ENCODE peak calls at places on chromosomes 12 and 14, in seven cellular contexts. One of them, this sample, is unnamed.

GRCh38 chr12:69649529-69649928 is 38.8 kb upstream of the LRRC10 start:
- DNase-seq in fibroblast of pulmonary artery: no peak
- DNase-seq in mucosa of descending colon: no peak
- DNase-seq in upper lobe of right lung: no peak
- DNase-seq in HCT116: no peak
- DNase-seq in transverse colon: no peak
- DNase-seq in psoas muscle: no peak
- DNase-seq in this sample: no peak

GRCh38 chr12:86574143-86574542 is 318.0 kb upstream of the MGAT4C start:
- DNase-seq in HCT116: no peak
- DNase-seq in upper lobe of right lung: no peak
- DNase-seq in fibroblast of pulmonary artery: no peak
- DNase-seq in psoas muscle: no peak
- DNase-seq in mucosa of descending colon: no peak
- DNase-seq in transverse colon: no peak
- DNase-seq in this sample: no peak

GRCh38 chr14:57049848-57050247 is 218.9 kb downstream of the EXOC5 start:
- DNase-seq in transverse colon: no peak
- DNase-seq in mucosa of descending colon: no peak
- DNase-seq in fibroblast of pulmonary artery: no peak
- DNase-seq in psoas muscle: no peak
- DNase-seq in upper lobe of right lung: no peak
- DNase-seq in HCT116: no peak
- DNase-seq in this sample: no peak

GRCh38 chr12:113422030-113422900 is at the start of gene SDSL:
- DNase-seq in mucosa of descending colon: peak; percentile 75
- DNase-seq in fibroblast of pulmonary artery: peak; percentile 82
- DNase-seq in transverse colon: peak; percentile 74
- DNase-seq in upper lobe of right lung: peak; percentile 88
- DNase-seq in psoas muscle: peak; percentile 60
- DNase-seq in HCT116: peak; percentile 48
- DNase-seq in this sample: peak; percentile 77

GRCh38 chr12:2959508-2960431 is 573 bp downstream of the TEAD4 start:
- DNase-seq in HCT116: no peak
- DNase-seq in transverse colon: peak; percentile 43
- DNase-seq in mucosa of descending colon: peak; percentile 74
- DNase-seq in fibroblast of pulmonary artery: peak; percentile 63
- DNase-seq in psoas muscle: peak; percentile 76
- DNase-seq in upper lobe of right lung: peak; percentile 82
- DNase-seq in this sample: peak; percentile 63

GRCh38 chr14:60965402-60965801 is 15.5 kb downstream of the TRMT5 start:
- DNase-seq in transverse colon: no peak
- DNase-seq in mucosa of descending colon: no peak
- DNase-seq in upper lobe of right lung: no peak
- DNase-seq in fibroblast of pulmonary artery: peak; percentile 78
- DNase-seq in psoas muscle: no peak
- DNase-seq in HCT116: no peak
- DNase-seq in this sample: no peak

GRCh38 chr12:116959845-116960514 is 49.2 kb downstream of the FBXW8 start:
- DNase-seq in mucosa of descending colon: no peak
- DNase-seq in transverse colon: no peak
- DNase-seq in upper lobe of right lung: no peak
- DNase-seq in HCT116: no peak
- DNase-seq in fibroblast of pulmonary artery: no peak
- DNase-seq in psoas muscle: no peak
- DNase-seq in this sample: no peak

GRCh38 chr12:11650697-11651281 is 1.3 kb downstream of the ETV6 start:
- DNase-seq in HCT116: no peak
- DNase-seq in transverse colon: peak; percentile 15
- DNase-seq in fibroblast of pulmonary artery: peak; percentile 45
- DNase-seq in mucosa of descending colon: no peak
- DNase-seq in psoas muscle: no peak
- DNase-seq in upper lobe of right lung: no peak
- DNase-seq in this sample: no peak

GRCh38 chr12:106594447-106594846 is 11.6 kb downstream of the RFX4 start:
- DNase-seq in fibroblast of pulmonary artery: no peak
- DNase-seq in psoas muscle: no peak
- DNase-seq in transverse colon: no peak
- DNase-seq in mucosa of descending colon: no peak
- DNase-seq in upper lobe of right lung: no peak
- DNase-seq in HCT116: no peak
- DNase-seq in this sample: no peak

GRCh38 chr12:129827985-129828384 is 75.8 kb downstream of the TMEM132D start:
- DNase-seq in HCT116: no peak
- DNase-seq in transverse colon: no peak
- DNase-seq in psoas muscle: no peak
- DNase-seq in mucosa of descending colon: no peak
- DNase-seq in fibroblast of pulmonary artery: no peak
- DNase-seq in upper lobe of right lung: no peak
- DNase-seq in this sample: no peak

GRCh38 chr12:120939523-120939922 is 35.4 kb upstream of the SPPL3 start:
- DNase-seq in fibroblast of pulmonary artery: no peak
- DNase-seq in upper lobe of right lung: no peak
- DNase-seq in mucosa of descending colon: no peak
- DNase-seq in psoas muscle: peak; percentile 18
- DNase-seq in HCT116: no peak
- DNase-seq in transverse colon: no peak
- DNase-seq in this sample: no peak

GRCh38 chr14:99522025-99522401 is 40.8 kb downstream of the CCNK start:
- DNase-seq in fibroblast of pulmonary artery: no peak
- DNase-seq in transverse colon: no peak
- DNase-seq in mucosa of descending colon: no peak
- DNase-seq in HCT116: no peak
- DNase-seq in psoas muscle: peak; percentile 9
- DNase-seq in upper lobe of right lung: no peak
- DNase-seq in this sample: no peak

GRCh38 chr12:59946635-59947034 is 350.8 kb downstream of the SLC16A7 start:
- DNase-seq in transverse colon: no peak
- DNase-seq in upper lobe of right lung: no peak
- DNase-seq in mucosa of descending colon: no peak
- DNase-seq in fibroblast of pulmonary artery: no peak
- DNase-seq in HCT116: no peak
- DNase-seq in psoas muscle: no peak
- DNase-seq in this sample: no peak

GRCh38 chr12:69065804-69066203 is 132.8 kb upstream of the CPM start:
- DNase-seq in mucosa of descending colon: no peak
- DNase-seq in upper lobe of right lung: no peak
- DNase-seq in psoas muscle: no peak
- DNase-seq in fibroblast of pulmonary artery: no peak
- DNase-seq in transverse colon: no peak
- DNase-seq in HCT116: no peak
- DNase-seq in this sample: peak; percentile 52

GRCh38 chr14:24880689-24881088 is 169.3 kb downstream of the STXBP6 start:
- DNase-seq in psoas muscle: no peak
- DNase-seq in HCT116: no peak
- DNase-seq in transverse colon: no peak
- DNase-seq in upper lobe of right lung: no peak
- DNase-seq in mucosa of descending colon: no peak
- DNase-seq in fibroblast of pulmonary artery: peak; percentile 30
- DNase-seq in this sample: no peak

GRCh38 chr12:45369065-45369464 is 153.2 kb downstream of the ANO6 start:
- DNase-seq in fibroblast of pulmonary artery: peak; percentile 61
- DNase-seq in mucosa of descending colon: no peak
- DNase-seq in transverse colon: no peak
- DNase-seq in upper lobe of right lung: no peak
- DNase-seq in psoas muscle: no peak
- DNase-seq in HCT116: no peak
- DNase-seq in this sample: peak; percentile 5

GRCh38 chr14:29028973-29029582 is 262.5 kb downstream of the FOXG1 start:
- DNase-seq in upper lobe of right lung: no peak
- DNase-seq in HCT116: no peak
- DNase-seq in transverse colon: no peak
- DNase-seq in mucosa of descending colon: no peak
- DNase-seq in fibroblast of pulmonary artery: peak; percentile 6
- DNase-seq in psoas muscle: no peak
- DNase-seq in this sample: peak; percentile 50

GRCh38 chr12:12121022-12121421 is 50.3 kb downstream of the BCL2L14 start:
- DNase-seq in transverse colon: no peak
- DNase-seq in psoas muscle: no peak
- DNase-seq in upper lobe of right lung: no peak
- DNase-seq in HCT116: no peak
- DNase-seq in mucosa of descending colon: no peak
- DNase-seq in fibroblast of pulmonary artery: no peak
- DNase-seq in this sample: no peak

DNA sequence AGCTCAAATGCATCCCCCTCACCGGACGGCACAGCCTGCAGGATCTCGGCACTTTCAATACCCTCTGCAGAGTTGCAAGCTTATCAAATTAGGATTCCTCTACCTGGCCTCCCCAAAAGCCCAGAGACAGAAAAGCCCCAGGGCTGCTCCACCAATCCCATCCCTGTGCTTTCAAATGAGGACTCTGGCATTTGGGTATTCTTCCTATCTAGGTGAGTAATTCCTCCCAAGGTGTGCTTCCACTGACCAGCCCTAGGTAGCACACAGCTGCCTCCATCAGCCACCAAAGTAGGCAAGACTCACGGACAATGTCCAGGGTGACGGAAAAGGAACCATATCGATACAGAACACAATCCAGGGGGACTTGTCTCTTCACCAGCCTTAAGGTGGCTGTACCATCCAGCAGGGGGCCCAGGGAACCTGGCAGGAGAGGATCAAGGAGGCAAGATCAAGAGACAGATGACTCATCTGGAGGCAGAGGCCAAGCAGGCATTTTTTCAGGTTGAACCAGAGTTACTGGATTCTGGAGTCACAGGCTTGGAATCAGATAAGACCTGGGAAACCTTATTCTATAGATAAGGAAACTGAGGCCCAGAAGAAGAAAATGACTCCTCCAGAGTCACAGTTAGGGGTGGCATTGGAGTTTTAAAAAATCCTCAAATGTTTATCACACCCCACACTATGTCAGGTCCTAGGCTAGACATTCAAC is 9.9 kb downstream of the PMEL start:
- DNase-seq in mucosa of descending colon: peak; percentile 39
- DNase-seq in upper lobe of right lung: no peak
- DNase-seq in transverse colon: peak; percentile 27
- DNase-seq in HCT116: peak; percentile 88
- DNase-seq in fibroblast of pulmonary artery: peak; percentile 51
- DNase-seq in psoas muscle: no peak
- DNase-seq in this sample: peak; percentile 90
- TF ChIP-seq CTCF in mucosa of descending colon: no peak
- TF ChIP-seq CTCF in upper lobe of right lung: peak; percentile 11
- TF ChIP-seq CTCF in transverse colon: peak; percentile 23
- TF ChIP-seq CTCF in HCT116: peak; percentile 87
- TF ChIP-seq CTCF in fibroblast of pulmonary artery: peak; percentile 35
- TF ChIP-seq CTCF in psoas muscle: peak; percentile 9
- TF ChIP-seq CTCF in this sample: peak; percentile 69

GRCh38 chr14:50109342-50109741 is 7.0 kb downstream of the VCPKMT start:
- DNase-seq in HCT116: peak; percentile 4
- DNase-seq in upper lobe of right lung: no peak
- DNase-seq in transverse colon: no peak
- DNase-seq in fibroblast of pulmonary artery: peak; percentile 42
- DNase-seq in mucosa of descending colon: no peak
- DNase-seq in psoas muscle: no peak
- DNase-seq in this sample: no peak
- TF ChIP-seq CTCF in HCT116: peak; percentile 43
- TF ChIP-seq CTCF in upper lobe of right lung: no peak
- TF ChIP-seq CTCF in transverse colon: no peak
- TF ChIP-seq CTCF in fibroblast of pulmonary artery: peak; percentile 39
- TF ChIP-seq CTCF in mucosa of descending colon: no peak
- TF ChIP-seq CTCF in psoas muscle: no peak
- TF ChIP-seq CTCF in this sample: no peak

DNA sequence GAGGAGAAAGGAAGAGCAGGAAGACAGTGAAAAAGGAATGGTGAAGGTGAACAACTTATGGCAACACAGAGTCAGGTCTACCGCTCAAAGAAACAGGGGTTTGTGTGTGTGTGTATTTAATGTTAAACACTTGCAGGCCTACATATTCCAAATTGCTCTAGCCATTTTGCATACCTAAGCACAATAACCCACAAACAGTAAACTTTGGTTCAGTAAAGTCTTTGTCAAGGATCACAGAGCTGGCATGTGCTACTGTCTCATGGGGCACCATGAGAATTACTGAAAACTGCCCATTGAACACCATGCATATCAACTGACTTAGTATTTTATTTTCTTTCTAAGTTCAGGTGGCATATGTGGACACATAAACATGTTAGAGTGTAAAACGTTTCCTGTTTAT is 163.6 kb downstream of the MDGA2 start:
- DNase-seq in psoas muscle: no peak
- DNase-seq in fibroblast of pulmonary artery: no peak
- DNase-seq in HCT116: no peak
- DNase-seq in mucosa of descending colon: no peak
- DNase-seq in upper lobe of right lung: no peak
- DNase-seq in transverse colon: no peak
- DNase-seq in this sample: no peak
- TF ChIP-seq CTCF in psoas muscle: no peak
- TF ChIP-seq CTCF in fibroblast of pulmonary artery: no peak
- TF ChIP-seq CTCF in HCT116: no peak
- TF ChIP-seq CTCF in mucosa of descending colon: no peak
- TF ChIP-seq CTCF in upper lobe of right lung: no peak
- TF ChIP-seq CTCF in transverse colon: no peak
- TF ChIP-seq CTCF in this sample: no peak

GRCh38 chr14:68198713-68199464 is 379.3 kb downstream of the RAD51B start:
- DNase-seq in upper lobe of right lung: no peak
- DNase-seq in mucosa of descending colon: no peak
- DNase-seq in transverse colon: no peak
- DNase-seq in fibroblast of pulmonary artery: peak; percentile 55
- DNase-seq in HCT116: no peak
- DNase-seq in psoas muscle: no peak
- DNase-seq in this sample: no peak

GRCh38 chr14:68203871-68204270 is 384.3 kb downstream of the RAD51B start:
- DNase-seq in upper lobe of right lung: no peak
- DNase-seq in HCT116: no peak
- DNase-seq in fibroblast of pulmonary artery: no peak
- DNase-seq in transverse colon: no peak
- DNase-seq in mucosa of descending colon: no peak
- DNase-seq in psoas muscle: no peak
- DNase-seq in this sample: no peak

GRCh38 chr14:68195126-68195525 is 375.5 kb downstream of the RAD51B start:
- DNase-seq in transverse colon: no peak
- DNase-seq in mucosa of descending colon: no peak
- DNase-seq in fibroblast of pulmonary artery: no peak
- DNase-seq in psoas muscle: no peak
- DNase-seq in HCT116: no peak
- DNase-seq in upper lobe of right lung: no peak
- DNase-seq in this sample: peak; percentile 17

GRCh38 chr14:68193970-68194634 is 374.5 kb downstream of the RAD51B start:
- DNase-seq in HCT116: no peak
- DNase-seq in transverse colon: no peak
- DNase-seq in psoas muscle: no peak
- DNase-seq in mucosa of descending colon: no peak
- DNase-seq in fibroblast of pulmonary artery: peak; percentile 72
- DNase-seq in upper lobe of right lung: no peak
- DNase-seq in this sample: no peak

DNA sequence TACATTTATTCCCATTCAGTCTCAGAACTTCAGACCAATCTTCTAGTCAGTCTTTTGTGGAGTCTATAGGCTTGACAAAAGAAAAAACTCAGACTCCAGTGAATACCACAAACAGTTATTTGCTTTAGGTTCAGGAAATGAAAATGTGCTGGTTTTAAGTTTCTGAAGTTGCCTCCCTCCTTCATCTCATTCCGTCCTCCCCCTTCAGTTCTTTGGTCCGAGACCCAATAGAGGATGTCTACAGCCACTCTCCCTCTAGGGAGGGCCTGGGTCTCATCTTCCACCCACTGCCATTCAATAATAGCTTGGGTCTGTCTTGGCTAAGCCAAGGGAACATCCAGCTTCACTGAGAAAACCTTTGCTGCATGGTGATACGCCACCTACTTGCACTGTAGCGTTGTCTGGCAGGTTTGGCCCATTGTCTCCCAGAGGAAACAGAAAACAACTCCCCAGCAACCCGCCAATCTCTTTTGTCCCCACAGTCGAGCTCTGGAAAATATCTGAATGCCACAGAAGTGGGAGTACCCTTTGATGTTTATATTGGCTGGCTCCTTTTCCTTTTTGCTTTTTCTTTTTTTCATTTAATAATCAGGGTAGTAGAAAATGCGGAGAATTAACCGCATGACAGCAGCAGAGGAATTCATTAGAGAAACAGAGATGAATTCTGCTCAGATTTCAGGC is 380.0 kb downstream of the RAD51B start:
- DNase-seq in mucosa of descending colon: no peak
- DNase-seq in upper lobe of right lung: no peak
- DNase-seq in HCT116: no peak
- DNase-seq in transverse colon: no peak
- DNase-seq in psoas muscle: no peak
- DNase-seq in fibroblast of pulmonary artery: peak; percentile 98
- DNase-seq in this sample: no peak
- TF ChIP-seq CTCF in mucosa of descending colon: no peak
- TF ChIP-seq CTCF in upper lobe of right lung: no peak
- TF ChIP-seq CTCF in HCT116: no peak
- TF ChIP-seq CTCF in transverse colon: no peak
- TF ChIP-seq CTCF in psoas muscle: no peak
- TF ChIP-seq CTCF in fibroblast of pulmonary artery: peak; percentile 37
- TF ChIP-seq CTCF in this sample: no peak